ENCODE peak calls at places on chromosomes 13 and 19, in nine cellular contexts. O, E, Q, T, U, I, S, L and X are unnamed samples.

GRCh38 chr19:31510635-31511034 is 161.4 kb upstream of the TSHZ3 start:
- DNase-seq in Q (no peak), E (no peak), L (no peak), U (no peak), O (no peak), T (no peak), S (no peak), I (no peak), X (no peak)

GRCh38 chr13:94658926-94659649 is 53.3 kb downstream of the SOX21 start:
- DNase-seq in Q (no peak), I (no peak), O (no peak), L (no peak), S (no peak), U (no peak), T (no peak), E (no peak), X (no peak)

GRCh38 chr13:40637644-40638043 is 28.8 kb downstream of the FOXO1 start:
- DNase-seq in T (no peak), O (no peak), I (no peak), Q (no peak), L (no peak), U (no peak), S (no peak), E (no peak), X (no peak)

GRCh38 chr19:31339405-31339804 is 9.8 kb downstream of the TSHZ3 start:
- DNase-seq in U (no peak), Q (no peak), I (peak), L (no peak), S (no peak), T (no peak), O (no peak), E (no peak), X (no peak)

GRCh38 chr19:46977548-46977947 is 42.1 kb upstream of the NPAS1 start:
- DNase-seq in T (no peak), U (no peak), E (no peak), I (no peak), O (no peak), Q (no peak), S (no peak), L (no peak), X (no peak)

GRCh38 chr19:35458821-35459391 is 10.8 kb downstream of the FFAR2 start:
- DNase-seq in E (no peak), Q (no peak), T (no peak), I (no peak), L (no peak), S (no peak), O (no peak), U (no peak), X (no peak)

GRCh38 chr13:99746857-99747710 is 224.5 kb downstream of the ZIC5 start:
- DNase-seq in T (no peak), U (peak), E (no peak), I (no peak), O (no peak), L (no peak), S (no peak), Q (no peak), X (no peak)

GRCh38 chr13:60412909-60413616 is 16.0 kb downstream of the TDRD3 start:
- DNase-seq in U (no peak), S (no peak), E (no peak), I (no peak), Q (no peak), T (no peak), O (no peak), L (no peak), X (no peak)

GRCh38 chr19:55546822-55547614 is 1.7 kb upstream of the SBK3 start:
- DNase-seq in I (peak), E (peak), S (peak), O (no peak), U (peak), L (no peak), T (peak), Q (no peak), X (peak)

GRCh38 chr13:23445794-23446193 is 12.3 kb upstream of the SACS start:
- DNase-seq in S (no peak), Q (no peak), T (no peak), I (no peak), E (no peak), O (no peak), L (no peak), U (no peak), X (no peak)